ENCODE peak calls at places on chromosomes 5 and 9, in eight cellular contexts. One of them, this sample, is unnamed.

GRCh38 chr5:126864042-126864688 is 87.2 kb downstream of the LMNB1 start:
- DNase-seq in HFFc6: no peak
- DNase-seq in ELR: no peak
- DNase-seq in CD8-positive, alpha-beta T cell: no peak
- DNase-seq in GM03348: no peak
- DNase-seq in NCI-H2029: peak
- DNase-seq in EH: no peak
- DNase-seq in hypothalamus: no peak
- DNase-seq in this sample: no peak

GRCh38 chr5:84487963-84488362 is 103.3 kb upstream of the EDIL3 start:
- DNase-seq in EH: no peak
- DNase-seq in NCI-H2029: no peak
- DNase-seq in GM03348: peak
- DNase-seq in CD8-positive, alpha-beta T cell: no peak
- DNase-seq in hypothalamus: no peak
- DNase-seq in HFFc6: no peak
- DNase-seq in ELR: peak
- DNase-seq in this sample: no peak

GRCh38 chr9:135504262-135505229 is 4.1 kb downstream of the MRPS2 start:
- DNase-seq in GM03348: peak
- DNase-seq in NCI-H2029: no peak
- DNase-seq in CD8-positive, alpha-beta T cell: peak
- DNase-seq in ELR: peak
- DNase-seq in HFFc6: peak
- DNase-seq in EH: peak
- DNase-seq in hypothalamus: peak
- DNase-seq in this sample: peak

GRCh38 chr5:36928947-36929346 is 52.4 kb downstream of the NIPBL start:
- DNase-seq in CD8-positive, alpha-beta T cell: no peak
- DNase-seq in hypothalamus: no peak
- DNase-seq in GM03348: peak
- DNase-seq in ELR: peak
- DNase-seq in HFFc6: peak
- DNase-seq in NCI-H2029: no peak
- DNase-seq in EH: peak
- DNase-seq in this sample: no peak

GRCh38 chr9:36798350-36799065 is 225.8 kb downstream of the MELK start:
- DNase-seq in HFFc6: no peak
- DNase-seq in CD8-positive, alpha-beta T cell: no peak
- DNase-seq in hypothalamus: no peak
- DNase-seq in ELR: no peak
- DNase-seq in EH: no peak
- DNase-seq in NCI-H2029: no peak
- DNase-seq in GM03348: peak
- DNase-seq in this sample: no peak

GRCh38 chr5:73376618-73377170 is 71.9 kb downstream of the FOXD1 start:
- DNase-seq in HFFc6: peak
- DNase-seq in GM03348: peak
- DNase-seq in ELR: peak
- DNase-seq in EH: peak
- DNase-seq in CD8-positive, alpha-beta T cell: no peak
- DNase-seq in hypothalamus: no peak
- DNase-seq in NCI-H2029: no peak
- DNase-seq in this sample: no peak

GRCh38 chr5:9337908-9338307 is 208.0 kb downstream of the SEMA5A start:
- DNase-seq in CD8-positive, alpha-beta T cell: no peak
- DNase-seq in EH: peak
- DNase-seq in hypothalamus: no peak
- DNase-seq in NCI-H2029: no peak
- DNase-seq in HFFc6: peak
- DNase-seq in GM03348: peak
- DNase-seq in ELR: peak
- DNase-seq in this sample: no peak

GRCh38 chr9:95297316-95297715 is 20.2 kb downstream of the FANCC start:
- DNase-seq in hypothalamus: no peak
- DNase-seq in ELR: no peak
- DNase-seq in NCI-H2029: no peak
- DNase-seq in CD8-positive, alpha-beta T cell: no peak
- DNase-seq in HFFc6: no peak
- DNase-seq in EH: no peak
- DNase-seq in GM03348: no peak
- DNase-seq in this sample: no peak

GRCh38 chr5:179300834-179301233 is 44.4 kb downstream of the ADAMTS2 start:
- DNase-seq in CD8-positive, alpha-beta T cell: no peak
- DNase-seq in HFFc6: no peak
- DNase-seq in ELR: no peak
- DNase-seq in EH: no peak
- DNase-seq in NCI-H2029: no peak
- DNase-seq in hypothalamus: no peak
- DNase-seq in GM03348: peak
- DNase-seq in this sample: no peak

GRCh38 chr5:111225926-111226325 is 1.7 kb downstream of the CAMK4 start:
- DNase-seq in HFFc6: no peak
- DNase-seq in CD8-positive, alpha-beta T cell: peak
- DNase-seq in EH: no peak
- DNase-seq in GM03348: no peak
- DNase-seq in ELR: no peak
- DNase-seq in hypothalamus: no peak
- DNase-seq in NCI-H2029: no peak
- DNase-seq in this sample: no peak

GRCh38 chr5:156121834-156122386 is 205.1 kb upstream of the SGCD start:
- DNase-seq in NCI-H2029: no peak
- DNase-seq in ELR: no peak
- DNase-seq in HFFc6: no peak
- DNase-seq in GM03348: peak
- DNase-seq in EH: peak
- DNase-seq in hypothalamus: no peak
- DNase-seq in CD8-positive, alpha-beta T cell: no peak
- DNase-seq in this sample: no peak

GRCh38 chr9:131833906-131834305 is 94.0 kb upstream of the RAPGEF1 start:
- DNase-seq in HFFc6: no peak
- DNase-seq in EH: no peak
- DNase-seq in CD8-positive, alpha-beta T cell: no peak
- DNase-seq in ELR: peak
- DNase-seq in hypothalamus: no peak
- DNase-seq in GM03348: no peak
- DNase-seq in NCI-H2029: no peak
- DNase-seq in this sample: no peak

GRCh38 chr9:128479262-128479661 is 23.5 kb downstream of the ODF2 start:
- DNase-seq in HFFc6: no peak
- DNase-seq in GM03348: no peak
- DNase-seq in ELR: no peak
- DNase-seq in NCI-H2029: no peak
- DNase-seq in hypothalamus: no peak
- DNase-seq in CD8-positive, alpha-beta T cell: no peak
- DNase-seq in EH: no peak
- DNase-seq in this sample: no peak

GRCh38 chr9:38149647-38150046 is 80.6 kb upstream of the SHB start:
- DNase-seq in EH: no peak
- DNase-seq in GM03348: no peak
- DNase-seq in hypothalamus: no peak
- DNase-seq in CD8-positive, alpha-beta T cell: no peak
- DNase-seq in ELR: no peak
- DNase-seq in HFFc6: no peak
- DNase-seq in NCI-H2029: no peak
- DNase-seq in this sample: no peak

This sample was measured in glutamatergic neuron.